ENCODE peak calls at places on chromosomes 12 and 14, in five cellular contexts. X, F, R, H and Y are unnamed samples.

GRCh38 chr14:37889087-37889486 is 293.7 kb downstream of the TTC6 start:
- DNase-seq in X (no peak), F (peak; percentile 8), R (peak; percentile 61), H (no peak), Y (no peak)

GRCh38 chr14:69055125-69055524 is 76.0 kb upstream of the ACTN1 start:
- DNase-seq in X (no peak), F (peak; percentile 72), R (peak; percentile 98), H (no peak), Y (no peak)

GRCh38 chr14:95897280-95897679 is 20.6 kb downstream of the TUNAR start:
- DNase-seq in X (no peak), F (no peak), R (no peak), H (no peak), Y (no peak)

GRCh38 chr12:27542628-27543027 is 18.6 kb downstream of the PPFIBP1 start:
- DNase-seq in X (no peak), F (no peak), R (peak; percentile 99), H (no peak), Y (no peak)

GRCh38 chr12:130013771-130014484 is 110.1 kb upstream of the TMEM132D start:
- DNase-seq in X (peak; percentile 22), F (peak; percentile 42), R (peak; percentile 61), H (peak; percentile 57), Y (no peak)

GRCh38 chr12:103012884-103013283 is 55.4 kb downstream of the ASCL1 start:
- DNase-seq in X (no peak), F (no peak), R (no peak), H (no peak), Y (no peak)

GRCh38 chr12:45757172-45757571 is 27.7 kb downstream of the ARID2 start:
- DNase-seq in X (no peak), F (no peak), R (no peak), H (no peak), Y (no peak)

GRCh38 chr12:57476162-57476992 is 3.3 kb downstream of the ARHGAP9 start:
- DNase-seq in X (peak; percentile 75), F (no peak), R (no peak), H (no peak), Y (no peak)

GRCh38 chr12:19597304-19598066 is 158.2 kb downstream of the AEBP2 start:
- DNase-seq in X (no peak), F (no peak), R (no peak), H (no peak), Y (no peak)

GRCh38 chr12:112182499-112182898 is 57.1 kb downstream of the TRAFD1 start:
- DNase-seq in X (no peak), F (no peak), R (peak; percentile 38), H (no peak), Y (no peak)

GRCh38 chr14:96393292-96393691 is 1.4 kb downstream of the AK7 start:
- DNase-seq in X (no peak), F (no peak), R (no peak), H (no peak), Y (no peak)

GRCh38 chr12:93502802-93503623 is 35.7 kb downstream of the MRPL42 start:
- DNase-seq in X (peak; percentile 56), F (peak; percentile 53), R (peak; percentile 66), H (peak; percentile 61), Y (no peak)

GRCh38 chr14:73261075-73261474 is 23.8 kb downstream of the PAPLN start:
- DNase-seq in X (no peak), F (no peak), R (no peak), H (no peak), Y (no peak)

GRCh38 chr12:67415473-67415872 is 146.3 kb downstream of the CAND1 start:
- DNase-seq in X (peak; percentile 48), F (peak; percentile 57), R (peak; percentile 79), H (peak; percentile 15), Y (no peak)

GRCh38 chr14:91509878-91510170 is 286 bp downstream of the PPP4R3A start:
- DNase-seq in X (no peak), F (no peak), R (no peak), H (no peak), Y (no peak)

GRCh38 chr14:104803280-104803915 is 2.5 kb downstream of the ZBTB42 start:
- DNase-seq in X (no peak), F (peak; percentile 4), R (no peak), H (no peak), Y (no peak)

GRCh38 chr12:40215977-40216376 is 8.8 kb upstream of the LRRK2 start:
- DNase-seq in X (no peak), F (no peak), R (peak; percentile 23), H (no peak), Y (no peak)

GRCh38 chr12:84070311-84070710 is 842.3 kb downstream of the SLC6A15 start:
- DNase-seq in X (no peak), F (no peak), R (peak; percentile 91), H (no peak), Y (no peak)

GRCh38 chr12:101021911-101022388 is 188.1 kb downstream of the SLC5A8 start:
- DNase-seq in X (no peak), F (no peak), R (peak; percentile 80), H (no peak), Y (no peak)